ENCODE peak calls at places on chromosomes 13 and 19, in seven cellular contexts. X is Caki2; W is activated CD4-positive, alpha-beta T cell treated with anti-CD3 and anti-CD28 coated beads for 24 hours; Q is NCI-H526; S is naive thymus-derived CD8-positive, alpha-beta T cell; N is immature natural killer cell; F is IMR-90. P is an unnamed sample.

GRCh38 chr19:11111117-11111770 is 22.0 kb downstream of the LDLR start:
- DNase-seq in S (no peak), N (no peak), X (no peak), W (no peak), Q (no peak), F (no peak), P (no peak)

GRCh38 chr19:7751157-7751783 is 3.9 kb upstream of the CD209 start:
- DNase-seq in Q (no peak), W (peak; percentile 33), N (no peak), S (no peak), F (peak; percentile 6), X (peak; percentile 51), P (no peak)

GRCh38 chr19:5995606-5996005 is 17.7 kb upstream of the RANBP3 start:
- DNase-seq in S (no peak), N (no peak), Q (no peak), X (no peak), F (no peak), W (no peak), P (no peak)

GRCh38 chr19:5799247-5800241 is 5.3 kb upstream of the NRTN start:
- DNase-seq in W (no peak), X (no peak), N (no peak), S (no peak), Q (no peak), F (no peak), P (no peak)

GRCh38 chr19:17579523-17580244 is 24.2 kb downstream of the COLGALT1 start:
- DNase-seq in Q (peak; percentile 70), W (no peak), S (no peak), X (peak; percentile 99), F (peak; percentile 26), N (peak; percentile 14), P (no peak)

GRCh38 chr19:44718441-44719261 is 19.7 kb downstream of the CEACAM16 start:
- DNase-seq in X (peak; percentile 96), W (no peak), F (peak; percentile 56), Q (no peak), S (no peak), N (no peak), P (no peak)

GRCh38 chr13:109154146-109154545 is 524.7 kb downstream of the MYO16 start:
- DNase-seq in X (no peak), S (no peak), W (no peak), N (no peak), F (no peak), Q (no peak), P (no peak)

GRCh38 chr19:5642204-5642603 is 19.3 kb downstream of the SAFB start:
- DNase-seq in Q (no peak), S (no peak), W (no peak), F (no peak), X (no peak), N (no peak), P (no peak)

P was measured in effector memory CD8-positive, alpha-beta T cell.